ENCODE peak calls at places on chromosomes 7 and 10, in six cellular contexts. D is ureter, G is GM12865, Q is endothelial cell, U is HFFc6, B is myocyte. X is an unnamed sample.

GRCh38 chr10:110011679-110012078 is 3.9 kb downstream of the ADD3 start:
- DNase-seq in B (no peak), Q (no peak), U (no peak), G (no peak), D (no peak), X (no peak)

GRCh38 chr10:71972746-71973695 is 8.8 kb downstream of the CHST3 start:
- DNase-seq in U (no peak), B (peak), D (no peak), Q (no peak), G (no peak), X (no peak)

GRCh38 chr10:17428616-17429097 is 25.7 kb downstream of the ST8SIA6 start:
- DNase-seq in D (no peak), U (no peak), G (peak), B (no peak), Q (no peak), X (peak)

GRCh38 chr10:91788527-91788926 is 9.7 kb upstream of the TNKS2 start:
- DNase-seq in G (no peak), Q (no peak), U (no peak), D (no peak), B (no peak), X (no peak)

GRCh38 chr10:11824376-11824775 is 1.2 kb downstream of the PROSER2 start:
- DNase-seq in B (no peak), G (no peak), Q (no peak), D (no peak), U (no peak), X (no peak)

GRCh38 chr10:75035975-75036708 is 75.3 kb upstream of the SAMD8 start:
- DNase-seq in B (peak), G (peak), U (peak), D (no peak), Q (no peak), X (peak)

GRCh38 chr10:90856261-90856660 is 1.6 kb downstream of the HTR7 start:
- DNase-seq in Q (no peak), D (no peak), U (no peak), G (no peak), B (peak), X (no peak)

GRCh38 chr7:157271991-157272324 is 64.8 kb upstream of the DNAJB6 start:
- DNase-seq in Q (no peak), B (peak), G (no peak), U (peak), D (peak), X (peak)

GRCh38 chr7:92417913-92418312 is 29.4 kb upstream of the GATAD1 start:
- DNase-seq in B (no peak), D (no peak), U (no peak), G (no peak), Q (no peak), X (no peak)

GRCh38 chr7:26686448-26686981 is 177.9 kb downstream of the SKAP2 start:
- DNase-seq in Q (peak), G (peak), U (peak), D (no peak), B (peak), X (peak)

GRCh38 chr10:7391748-7392147 is 19.1 kb downstream of the SFMBT2 start:
- DNase-seq in B (no peak), U (no peak), Q (no peak), G (no peak), D (no peak), X (no peak)

GRCh38 chr7:101874028-101874427 is 56.6 kb downstream of the CUX1 start:
- DNase-seq in U (peak), Q (no peak), B (peak), D (no peak), G (no peak), X (no peak)

GRCh38 chr7:18087687-18088078 is 60.0 kb upstream of the PRPS1L1 start:
- DNase-seq in G (no peak), B (no peak), U (no peak), D (no peak), Q (peak), X (no peak)

GRCh38 chr7:3918576-3918975 is 617.5 kb downstream of the SDK1 start:
- DNase-seq in G (no peak), B (no peak), Q (no peak), U (no peak), D (no peak), X (no peak)

GRCh38 chr7:149081914-149082313 is 8.6 kb downstream of the ZNF786 start:
- DNase-seq in D (no peak), G (no peak), U (no peak), Q (no peak), B (no peak), X (no peak)

GRCh38 chr7:2821161-2821841 is 22.8 kb downstream of the GNA12 start:
- DNase-seq in G (peak), Q (no peak), B (peak), U (peak), D (no peak), X (peak)

GRCh38 chr7:41981046-41982040 is 255.7 kb downstream of the GLI3 start:
- DNase-seq in Q (no peak), D (no peak), U (no peak), G (no peak), B (no peak), X (no peak)

GRCh38 chr10:52314007-52314821 is at the start of gene DKK1:
- DNase-seq in Q (peak), G (peak), B (peak), U (peak), D (peak), X (peak)